ENCODE peak calls at places on chromosomes 5 and 9, in four cellular contexts. K is K562, W is GM12878, P is SK-N-SH. U is an unnamed sample.

GRCh38 chr5:55847837-55848236 is 3.3 kb upstream of the IL31RA start:
- DNase-seq in K (no peak), W (no peak), P (no peak), U (no peak)

GRCh38 chr9:93252781-93253530 is 69.0 kb downstream of the WNK2 start:
- DNase-seq in K (no peak), W (no peak), P (no peak), U (no peak)

GRCh38 chr9:69674741-69675438 is 2.7 kb upstream of the APBA1 start:
- DNase-seq in K (no peak), W (no peak), P (no peak), U (no peak)

GRCh38 chr5:103402861-103403260 is 144.3 kb downstream of the MACIR start:
- DNase-seq in K (no peak), W (no peak), P (no peak), U (no peak)

GRCh38 chr5:10376530-10376929 is 23.0 kb downstream of the MARCHF6 start:
- DNase-seq in K (no peak), W (no peak), P (no peak), U (no peak)

GRCh38 chr9:33180526-33181184 is 13.5 kb upstream of the B4GALT1 start:
- DNase-seq in K (no peak), W (no peak), P (no peak), U (no peak)

GRCh38 chr5:177491429-177491945 is 5.9 kb downstream of the PDLIM7 start:
- DNase-seq in K (peak; percentile 94), W (no peak), P (peak; percentile 91), U (peak; percentile 93)

GRCh38 chr9:89095755-89096154 is 82.9 kb downstream of the SHC3 start:
- DNase-seq in K (no peak), W (no peak), P (no peak), U (no peak)

GRCh38 chr9:133921866-133922265 is 70.3 kb downstream of the VAV2 start:
- DNase-seq in K (no peak), W (no peak), P (no peak), U (no peak)

GRCh38 chr5:140372971-140373487 is 13.0 kb downstream of the SLC4A9 start:
- DNase-seq in K (peak; percentile 75), W (no peak), P (peak; percentile 79), U (peak; percentile 88)

GRCh38 chr9:96491079-96491879 is 41.3 kb downstream of the HABP4 start:
- DNase-seq in K (peak; percentile 12), W (no peak), P (no peak), U (no peak)

GRCh38 chr5:67375606-67376005 is 179.0 kb upstream of the CD180 start:
- DNase-seq in K (peak; percentile 7), W (no peak), P (no peak), U (no peak)
- TF ChIP-seq USF1 in K (no peak), W (no peak), P (no peak), U (no peak)

GRCh38 chr5:6710551-6711318 is 2.5 kb upstream of the TENT4A start:
- DNase-seq in K (no peak), W (no peak), P (no peak), U (no peak)
- TF ChIP-seq USF1 in K (peak; percentile 41), W (no peak), P (no peak), U (no peak)

GRCh38 chr9:77829440-77829839 is 181.3 kb upstream of the GNA14 start:
- DNase-seq in K (no peak), W (no peak), P (no peak), U (no peak)
- TF ChIP-seq USF1 in K (no peak), W (no peak), P (no peak), U (no peak)

DNA sequence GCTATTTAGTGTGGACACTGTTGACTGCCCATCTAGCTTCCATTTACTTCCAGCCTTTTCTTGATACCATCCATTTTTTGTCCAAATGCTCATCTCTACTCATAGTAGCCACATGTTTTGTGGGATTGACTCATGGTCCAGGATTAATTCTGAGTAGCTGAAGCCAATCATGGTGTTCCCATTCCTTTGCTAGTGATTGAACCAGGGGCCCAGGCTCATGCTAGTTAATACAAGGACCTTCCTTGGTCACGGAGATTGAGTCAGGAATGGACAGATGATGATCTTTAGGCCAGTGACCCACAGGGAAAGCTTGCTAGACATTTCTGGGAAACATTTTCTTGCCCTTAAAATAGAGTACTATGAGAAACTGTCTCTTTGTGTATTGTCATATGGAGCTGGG is 272.9 kb upstream of the RIOK2 start:
- DNase-seq in K (no peak), W (no peak), P (no peak), U (no peak)
- TF ChIP-seq USF1 in K (no peak), W (no peak), P (no peak), U (no peak)

DNA sequence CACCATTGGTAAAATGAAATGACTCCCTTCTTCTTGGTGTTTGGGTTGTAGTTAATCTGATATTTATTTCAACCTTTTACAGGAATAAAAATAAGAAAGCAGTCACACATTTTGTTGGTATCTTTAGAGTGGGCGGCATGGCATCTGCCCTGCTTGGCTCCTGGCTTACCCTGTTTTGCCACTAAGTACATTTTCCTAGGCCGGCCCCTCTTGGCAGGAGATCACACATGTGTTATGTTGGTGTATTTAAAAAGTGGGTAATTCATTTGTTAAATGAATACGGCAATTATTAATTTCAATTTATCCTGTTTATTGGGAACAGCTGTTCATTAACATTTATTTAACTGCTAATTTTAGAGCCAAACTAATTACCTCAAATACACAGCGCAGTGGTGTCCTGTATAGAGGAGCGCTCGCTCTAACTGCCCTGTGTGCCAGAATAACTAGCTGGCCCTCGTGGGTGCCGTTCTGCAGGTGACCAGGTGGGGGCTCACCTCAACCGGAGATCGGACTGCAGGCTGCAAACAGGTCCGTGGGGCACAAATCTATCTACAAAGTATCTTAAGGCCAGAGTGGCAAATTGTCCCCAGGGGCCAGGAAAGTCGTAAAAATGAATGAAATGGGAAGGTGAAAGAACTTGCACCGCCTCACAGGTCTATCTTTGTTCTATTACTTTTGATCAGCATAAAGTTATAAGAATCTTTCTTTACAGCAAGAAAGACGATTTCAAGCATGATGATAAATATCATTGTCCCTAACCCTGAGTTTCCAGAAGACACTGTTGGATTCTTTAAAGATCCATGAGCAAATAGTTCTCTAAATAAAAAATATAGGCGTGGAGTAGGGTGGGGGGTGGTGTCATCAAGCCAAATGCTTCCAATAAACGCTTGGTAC is 26.2 kb upstream of the GPR151 start:
- DNase-seq in K (peak; percentile 75), W (no peak), P (peak; percentile 74), U (peak; percentile 86)
- TF ChIP-seq USF1 in K (no peak), W (no peak), P (no peak), U (no peak)

GRCh38 chr9:762217-762616 is 79.3 kb upstream of the DMRT1 start:
- DNase-seq in K (no peak), W (no peak), P (no peak), U (no peak)

GRCh38 chr9:764986-765385 is 76.5 kb upstream of the DMRT1 start:
- DNase-seq in K (no peak), W (no peak), P (no peak), U (no peak)

GRCh38 chr9:763692-764091 is 77.8 kb upstream of the DMRT1 start:
- DNase-seq in K (no peak), W (no peak), P (no peak), U (no peak)

GRCh38 chr9:761793-762190 is 79.7 kb upstream of the DMRT1 start:
- DNase-seq in K (no peak), W (no peak), P (no peak), U (no peak)

GRCh38 chr9:764105-764524 is 77.4 kb upstream of the DMRT1 start:
- DNase-seq in K (peak; percentile 40), W (no peak), P (peak; percentile 21), U (peak; percentile 75)
- TF ChIP-seq USF1 in K (no peak), W (no peak), P (no peak), U (no peak)

GRCh38 chr5:169070413-169070812 is 230.5 kb downstream of the SLIT3 start:
- DNase-seq in K (no peak), W (no peak), P (no peak), U (no peak)

GRCh38 chr5:169067641-169068316 is 233.2 kb downstream of the SLIT3 start:
- DNase-seq in K (no peak), W (no peak), P (no peak), U (no peak)

GRCh38 chr5:169072223-169072622 is 228.7 kb downstream of the SLIT3 start:
- DNase-seq in K (no peak), W (no peak), P (no peak), U (no peak)
- TF ChIP-seq USF1 in K (no peak), W (no peak), P (no peak), U (no peak)

GRCh38 chr5:169978744-169979143 is 1.6 kb downstream of the INSYN2B start:
- DNase-seq in K (no peak), W (no peak), P (no peak), U (no peak)

GRCh38 chr5:169979871-169980270 is 424 bp downstream of the INSYN2B start:
- DNase-seq in K (no peak), W (no peak), P (no peak), U (no peak)

GRCh38 chr5:169980418-169981053 is at the start of gene INSYN2B:
- DNase-seq in K (peak; percentile 70), W (no peak), P (peak; percentile 63), U (peak; percentile 84)
- TF ChIP-seq USF1 in K (no peak), W (no peak), P (no peak), U (no peak)

U was measured in WTC11.